ENCODE peak calls at places on chromosomes 12 and 14, in five cellular contexts. I, C, E, H and R are unnamed samples.

GRCh38 chr14:30108975-30109700 is 181.5 kb upstream of the PRKD1 start:
- DNase-seq in H (no peak), E (no peak), C (no peak), I (no peak), R (peak; percentile 15)

GRCh38 chr14:91284146-91284790 is 39.8 kb upstream of the GPR68 start:
- DNase-seq in H (no peak), I (no peak), E (no peak), C (no peak), R (peak; percentile 78)

GRCh38 chr14:83548061-83548839 is 1981.7 kb upstream of the FLRT2 start:
- DNase-seq in C (no peak), E (no peak), H (no peak), I (no peak), R (peak; percentile 64)

GRCh38 chr12:123696641-123697040 is 15.5 kb upstream of the ATP6V0A2 start:
- DNase-seq in E (no peak), I (no peak), C (no peak), H (no peak), R (no peak)

GRCh38 chr14:57066887-57067513 is 201.7 kb downstream of the EXOC5 start:
- DNase-seq in I (peak; percentile 71), C (no peak), E (peak; percentile 11), H (peak; percentile 18), R (peak; percentile 10)

GRCh38 chr12:89552376-89552775 is 26.5 kb upstream of the POC1B start:
- DNase-seq in I (no peak), E (no peak), H (no peak), C (no peak), R (no peak)

GRCh38 chr14:102280376-102280962 is 24.5 kb downstream of the MOK start:
- DNase-seq in E (peak; percentile 67), C (no peak), H (no peak), I (no peak), R (peak; percentile 84)

GRCh38 chr12:75481013-75481705 is 604 bp downstream of the GLIPR1 start:
- DNase-seq in E (peak; percentile 46), I (no peak), H (no peak), C (no peak), R (peak; percentile 43)

GRCh38 chr12:88258396-88258795 is 116.3 kb downstream of the TMTC3 start:
- DNase-seq in E (no peak), C (no peak), H (no peak), I (no peak), R (no peak)

GRCh38 chr12:2944401-2945047 is 14.7 kb upstream of the TEAD4 start:
- DNase-seq in H (peak; percentile 71), C (peak; percentile 39), I (peak; percentile 64), E (no peak), R (peak; percentile 11)